ENCODE peak calls at places on chromosome 15, in seven cellular contexts. One of them, this sample, is unnamed.

GRCh38 chr15:65092911-65093792 is 16.6 kb downstream of the KBTBD13 start:
- DNase-seq in cardiac muscle cell: no peak
- DNase-seq in bronchial epithelial cell: no peak
- DNase-seq in upper lobe of right lung: no peak
- DNase-seq in AG04450: no peak
- DNase-seq in hepatocyte: no peak
- DNase-seq in CD8-positive, alpha-beta T cell: no peak
- DNase-seq in this sample: no peak

GRCh38 chr15:51108933-51109550 is 14.3 kb upstream of the TNFAIP8L3 start:
- DNase-seq in AG04450: peak
- DNase-seq in hepatocyte: no peak
- DNase-seq in upper lobe of right lung: no peak
- DNase-seq in bronchial epithelial cell: peak
- DNase-seq in CD8-positive, alpha-beta T cell: no peak
- DNase-seq in cardiac muscle cell: peak
- DNase-seq in this sample: no peak

GRCh38 chr15:57406040-57406772 is 29.9 kb downstream of the CGNL1 start:
- DNase-seq in bronchial epithelial cell: no peak
- DNase-seq in AG04450: no peak
- DNase-seq in hepatocyte: no peak
- DNase-seq in CD8-positive, alpha-beta T cell: no peak
- DNase-seq in upper lobe of right lung: no peak
- DNase-seq in cardiac muscle cell: no peak
- DNase-seq in this sample: no peak

GRCh38 chr15:49606594-49606993 is 14.0 kb downstream of the FAM227B start:
- DNase-seq in hepatocyte: no peak
- DNase-seq in AG04450: no peak
- DNase-seq in bronchial epithelial cell: no peak
- DNase-seq in CD8-positive, alpha-beta T cell: no peak
- DNase-seq in cardiac muscle cell: peak
- DNase-seq in upper lobe of right lung: no peak
- DNase-seq in this sample: no peak

GRCh38 chr15:90872481-90873184 is 4.2 kb downstream of the FURIN start:
- DNase-seq in bronchial epithelial cell: peak
- DNase-seq in AG04450: peak
- DNase-seq in upper lobe of right lung: no peak
- DNase-seq in CD8-positive, alpha-beta T cell: no peak
- DNase-seq in hepatocyte: peak
- DNase-seq in cardiac muscle cell: peak
- DNase-seq in this sample: no peak

GRCh38 chr15:40336129-40337122 is 4.3 kb downstream of the CCDC9B start:
- DNase-seq in bronchial epithelial cell: no peak
- DNase-seq in cardiac muscle cell: no peak
- DNase-seq in hepatocyte: no peak
- DNase-seq in AG04450: no peak
- DNase-seq in upper lobe of right lung: no peak
- DNase-seq in CD8-positive, alpha-beta T cell: no peak
- DNase-seq in this sample: no peak

GRCh38 chr15:41435037-41435786 is 18.3 kb downstream of the RTF1 start:
- DNase-seq in hepatocyte: no peak
- DNase-seq in CD8-positive, alpha-beta T cell: no peak
- DNase-seq in AG04450: no peak
- DNase-seq in upper lobe of right lung: no peak
- DNase-seq in cardiac muscle cell: no peak
- DNase-seq in bronchial epithelial cell: no peak
- DNase-seq in this sample: no peak

GRCh38 chr15:91520848-91521247 is 332.7 kb upstream of the SLCO3A1 start:
- DNase-seq in bronchial epithelial cell: peak
- DNase-seq in AG04450: peak
- DNase-seq in cardiac muscle cell: no peak
- DNase-seq in hepatocyte: no peak
- DNase-seq in upper lobe of right lung: no peak
- DNase-seq in CD8-positive, alpha-beta T cell: no peak
- DNase-seq in this sample: no peak

GRCh38 chr15:89071471-89071870 is 16.8 kb upstream of the ABHD2 start:
- DNase-seq in CD8-positive, alpha-beta T cell: no peak
- DNase-seq in upper lobe of right lung: no peak
- DNase-seq in hepatocyte: no peak
- DNase-seq in AG04450: no peak
- DNase-seq in cardiac muscle cell: no peak
- DNase-seq in bronchial epithelial cell: peak
- DNase-seq in this sample: no peak

GRCh38 chr15:92665100-92665555 is 9.6 kb upstream of the FAM174B start:
- DNase-seq in upper lobe of right lung: no peak
- DNase-seq in hepatocyte: peak
- DNase-seq in AG04450: peak
- DNase-seq in cardiac muscle cell: peak
- DNase-seq in bronchial epithelial cell: no peak
- DNase-seq in CD8-positive, alpha-beta T cell: no peak
- DNase-seq in this sample: no peak

GRCh38 chr15:32855942-32856341 is 138.1 kb downstream of the GREM1 start:
- DNase-seq in bronchial epithelial cell: peak
- DNase-seq in AG04450: peak
- DNase-seq in upper lobe of right lung: no peak
- DNase-seq in CD8-positive, alpha-beta T cell: no peak
- DNase-seq in cardiac muscle cell: peak
- DNase-seq in hepatocyte: peak
- DNase-seq in this sample: no peak

GRCh38 chr15:98444067-98444600 is 204.2 kb upstream of the IGF1R start:
- DNase-seq in AG04450: no peak
- DNase-seq in CD8-positive, alpha-beta T cell: no peak
- DNase-seq in hepatocyte: no peak
- DNase-seq in bronchial epithelial cell: no peak
- DNase-seq in cardiac muscle cell: no peak
- DNase-seq in upper lobe of right lung: no peak
- DNase-seq in this sample: no peak

GRCh38 chr15:34209421-34210282 is at the start of gene KATNBL1:
- DNase-seq in bronchial epithelial cell: peak
- DNase-seq in AG04450: peak
- DNase-seq in hepatocyte: peak
- DNase-seq in CD8-positive, alpha-beta T cell: peak
- DNase-seq in cardiac muscle cell: peak
- DNase-seq in upper lobe of right lung: peak
- DNase-seq in this sample: peak

GRCh38 chr15:93020976-93021772 is 67.8 kb downstream of the RGMA start:
- DNase-seq in hepatocyte: no peak
- DNase-seq in cardiac muscle cell: no peak
- DNase-seq in upper lobe of right lung: no peak
- DNase-seq in bronchial epithelial cell: no peak
- DNase-seq in CD8-positive, alpha-beta T cell: no peak
- DNase-seq in AG04450: no peak
- DNase-seq in this sample: no peak

GRCh38 chr15:41161736-41162135 is 45.7 kb upstream of the INO80 start:
- DNase-seq in bronchial epithelial cell: no peak
- DNase-seq in hepatocyte: no peak
- DNase-seq in AG04450: no peak
- DNase-seq in upper lobe of right lung: no peak
- DNase-seq in CD8-positive, alpha-beta T cell: no peak
- DNase-seq in cardiac muscle cell: peak
- DNase-seq in this sample: no peak

GRCh38 chr15:91853968-91854943 is 748 bp downstream of the SLCO3A1 start:
- DNase-seq in CD8-positive, alpha-beta T cell: no peak
- DNase-seq in AG04450: no peak
- DNase-seq in hepatocyte: peak
- DNase-seq in cardiac muscle cell: peak
- DNase-seq in upper lobe of right lung: peak
- DNase-seq in bronchial epithelial cell: peak
- DNase-seq in this sample: peak

GRCh38 chr15:66592505-66593218 is 26.9 kb upstream of the LCTL start:
- DNase-seq in hepatocyte: peak
- DNase-seq in AG04450: no peak
- DNase-seq in upper lobe of right lung: no peak
- DNase-seq in CD8-positive, alpha-beta T cell: no peak
- DNase-seq in cardiac muscle cell: peak
- DNase-seq in bronchial epithelial cell: no peak
- DNase-seq in this sample: peak

GRCh38 chr15:91049378-91050127 is 27.2 kb upstream of the VPS33B start:
- DNase-seq in CD8-positive, alpha-beta T cell: peak
- DNase-seq in upper lobe of right lung: no peak
- DNase-seq in hepatocyte: peak
- DNase-seq in cardiac muscle cell: peak
- DNase-seq in bronchial epithelial cell: peak
- DNase-seq in AG04450: peak
- DNase-seq in this sample: no peak

GRCh38 chr15:44381223-44381622 is 46.2 kb upstream of the CTDSPL2 start:
- DNase-seq in hepatocyte: no peak
- DNase-seq in cardiac muscle cell: peak
- DNase-seq in bronchial epithelial cell: no peak
- DNase-seq in upper lobe of right lung: no peak
- DNase-seq in AG04450: no peak
- DNase-seq in CD8-positive, alpha-beta T cell: no peak
- DNase-seq in this sample: no peak

GRCh38 chr15:72222433-72222832 is 8.6 kb downstream of the PKM start:
- DNase-seq in AG04450: no peak
- DNase-seq in hepatocyte: no peak
- DNase-seq in bronchial epithelial cell: peak
- DNase-seq in CD8-positive, alpha-beta T cell: no peak
- DNase-seq in cardiac muscle cell: no peak
- DNase-seq in upper lobe of right lung: no peak
- DNase-seq in this sample: no peak

GRCh38 chr15:63473999-63474809 is 30.2 kb upstream of the USP3 start:
- DNase-seq in cardiac muscle cell: peak
- DNase-seq in upper lobe of right lung: no peak
- DNase-seq in AG04450: peak
- DNase-seq in hepatocyte: peak
- DNase-seq in bronchial epithelial cell: peak
- DNase-seq in CD8-positive, alpha-beta T cell: no peak
- DNase-seq in this sample: no peak
- TF ChIP-seq CTCF in cardiac muscle cell: no peak
- TF ChIP-seq CTCF in upper lobe of right lung: no peak
- TF ChIP-seq CTCF in AG04450: no peak
- TF ChIP-seq CTCF in hepatocyte: no peak
- TF ChIP-seq CTCF in bronchial epithelial cell: no peak
- TF ChIP-seq CTCF in CD8-positive, alpha-beta T cell: no peak
- TF ChIP-seq CTCF in this sample: no peak

GRCh38 chr15:23866832-23867231 is 179.7 kb upstream of the NDN start:
- DNase-seq in cardiac muscle cell: peak
- DNase-seq in bronchial epithelial cell: no peak
- DNase-seq in upper lobe of right lung: no peak
- DNase-seq in CD8-positive, alpha-beta T cell: no peak
- DNase-seq in hepatocyte: peak
- DNase-seq in AG04450: no peak
- DNase-seq in this sample: no peak
- TF ChIP-seq CTCF in cardiac muscle cell: peak
- TF ChIP-seq CTCF in bronchial epithelial cell: no peak
- TF ChIP-seq CTCF in upper lobe of right lung: peak
- TF ChIP-seq CTCF in CD8-positive, alpha-beta T cell: no peak
- TF ChIP-seq CTCF in hepatocyte: peak
- TF ChIP-seq CTCF in AG04450: peak
- TF ChIP-seq CTCF in this sample: peak

GRCh38 chr15:84764989-84765388 is 16.6 kb downstream of the ZNF592 start:
- DNase-seq in CD8-positive, alpha-beta T cell: no peak
- DNase-seq in hepatocyte: no peak
- DNase-seq in AG04450: no peak
- DNase-seq in upper lobe of right lung: no peak
- DNase-seq in bronchial epithelial cell: no peak
- DNase-seq in cardiac muscle cell: no peak
- DNase-seq in this sample: no peak

GRCh38 chr15:84765675-84766074 is 17.3 kb downstream of the ZNF592 start:
- DNase-seq in upper lobe of right lung: no peak
- DNase-seq in hepatocyte: no peak
- DNase-seq in CD8-positive, alpha-beta T cell: no peak
- DNase-seq in cardiac muscle cell: no peak
- DNase-seq in bronchial epithelial cell: no peak
- DNase-seq in AG04450: no peak
- DNase-seq in this sample: no peak

GRCh38 chr15:84764585-84764984 is 16.2 kb downstream of the ZNF592 start:
- DNase-seq in CD8-positive, alpha-beta T cell: no peak
- DNase-seq in cardiac muscle cell: no peak
- DNase-seq in AG04450: no peak
- DNase-seq in bronchial epithelial cell: no peak
- DNase-seq in upper lobe of right lung: no peak
- DNase-seq in hepatocyte: no peak
- DNase-seq in this sample: no peak

GRCh38 chr15:84762840-84763572 is 14.6 kb downstream of the ZNF592 start:
- DNase-seq in CD8-positive, alpha-beta T cell: no peak
- DNase-seq in AG04450: no peak
- DNase-seq in upper lobe of right lung: no peak
- DNase-seq in cardiac muscle cell: no peak
- DNase-seq in bronchial epithelial cell: no peak
- DNase-seq in hepatocyte: no peak
- DNase-seq in this sample: no peak

GRCh38 chr15:84766461-84767005 is 18.1 kb downstream of the ZNF592 start:
- DNase-seq in upper lobe of right lung: no peak
- DNase-seq in hepatocyte: no peak
- DNase-seq in AG04450: no peak
- DNase-seq in CD8-positive, alpha-beta T cell: no peak
- DNase-seq in bronchial epithelial cell: no peak
- DNase-seq in cardiac muscle cell: no peak
- DNase-seq in this sample: no peak
- TF ChIP-seq CTCF in upper lobe of right lung: no peak
- TF ChIP-seq CTCF in hepatocyte: no peak
- TF ChIP-seq CTCF in AG04450: no peak
- TF ChIP-seq CTCF in CD8-positive, alpha-beta T cell: no peak
- TF ChIP-seq CTCF in bronchial epithelial cell: no peak
- TF ChIP-seq CTCF in cardiac muscle cell: no peak
- TF ChIP-seq CTCF in this sample: no peak

DNA sequence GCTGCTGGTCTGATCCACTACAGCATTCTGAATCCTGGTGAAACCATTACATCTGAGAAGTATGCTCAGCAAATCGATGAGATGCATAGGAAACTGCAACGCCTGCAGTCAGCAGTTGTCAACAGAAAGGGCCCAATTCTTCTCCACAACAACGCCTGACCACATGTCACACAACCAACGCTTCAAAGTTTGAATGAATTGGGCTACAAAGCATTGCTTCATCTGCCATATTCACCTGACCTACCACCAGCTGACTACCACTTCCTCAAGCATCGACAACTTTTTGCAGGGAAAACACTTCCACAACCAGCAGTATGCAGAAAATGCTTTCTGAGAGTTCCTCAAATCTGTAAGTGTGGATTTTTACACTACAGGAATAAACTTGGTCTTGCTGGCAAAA is 54.7 kb upstream of the C2CD4B start:
- DNase-seq in AG04450: no peak
- DNase-seq in cardiac muscle cell: no peak
- DNase-seq in bronchial epithelial cell: no peak
- DNase-seq in hepatocyte: no peak
- DNase-seq in CD8-positive, alpha-beta T cell: no peak
- DNase-seq in upper lobe of right lung: no peak
- DNase-seq in this sample: no peak
- TF ChIP-seq CTCF in AG04450: no peak
- TF ChIP-seq CTCF in cardiac muscle cell: no peak
- TF ChIP-seq CTCF in bronchial epithelial cell: no peak
- TF ChIP-seq CTCF in hepatocyte: no peak
- TF ChIP-seq CTCF in CD8-positive, alpha-beta T cell: no peak
- TF ChIP-seq CTCF in upper lobe of right lung: no peak
- TF ChIP-seq CTCF in this sample: no peak

DNA sequence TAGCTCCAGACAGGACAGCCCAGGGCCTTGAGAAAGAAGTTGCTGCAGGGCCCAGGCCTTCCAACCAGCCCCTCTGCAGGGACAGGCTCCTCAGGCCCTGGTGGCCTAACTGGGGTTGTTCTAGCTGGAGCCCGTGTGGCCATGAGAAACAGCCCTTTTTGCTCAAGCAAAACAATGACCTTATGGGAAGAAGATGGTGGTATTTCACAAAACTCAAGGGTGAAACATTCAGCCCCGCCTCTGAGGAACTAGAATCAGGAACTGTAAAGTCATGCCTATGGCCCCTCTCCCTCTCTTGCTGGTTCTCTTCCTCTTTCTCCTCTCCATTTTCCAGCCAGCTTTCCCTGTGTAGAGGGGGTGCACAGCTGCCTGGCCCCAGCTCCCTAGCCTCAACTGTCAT is 273.3 kb downstream of the RPLP1 start:
- DNase-seq in cardiac muscle cell: no peak
- DNase-seq in upper lobe of right lung: no peak
- DNase-seq in bronchial epithelial cell: no peak
- DNase-seq in CD8-positive, alpha-beta T cell: no peak
- DNase-seq in hepatocyte: no peak
- DNase-seq in AG04450: no peak
- DNase-seq in this sample: peak
- TF ChIP-seq CTCF in cardiac muscle cell: no peak
- TF ChIP-seq CTCF in upper lobe of right lung: no peak
- TF ChIP-seq CTCF in bronchial epithelial cell: no peak
- TF ChIP-seq CTCF in CD8-positive, alpha-beta T cell: no peak
- TF ChIP-seq CTCF in hepatocyte: no peak
- TF ChIP-seq CTCF in AG04450: no peak
- TF ChIP-seq CTCF in this sample: no peak